ENCODE peak calls at places on chromosomes 5 and 9, in seven cellular contexts. F, X, C, U, N, W and G are unnamed samples.

GRCh38 chr5:28451478-28451877 is 1413.1 kb upstream of the CDH9 start:
- DNase-seq in F (no peak), X (no peak), C (no peak), U (no peak), N (no peak), W (no peak), G (no peak)

GRCh38 chr5:176870110-176870591 is 29.0 kb downstream of the HK3 start:
- DNase-seq in F (no peak), X (peak), C (peak), U (peak), N (no peak), W (peak), G (peak)

GRCh38 chr5:43560128-43560527 is 3.3 kb upstream of the PAIP1 start:
- DNase-seq in F (no peak), X (peak), C (no peak), U (no peak), N (no peak), W (peak), G (no peak)

GRCh38 chr9:76944011-76944410 is 38.1 kb upstream of the PRUNE2 start:
- DNase-seq in F (no peak), X (no peak), C (no peak), U (no peak), N (no peak), W (peak), G (no peak)

GRCh38 chr9:134455951-134456739 is 129.9 kb downstream of the RXRA start:
- DNase-seq in F (peak), X (peak), C (no peak), U (no peak), N (peak), W (peak), G (peak)

GRCh38 chr5:180787025-180787424 is 15.6 kb downstream of the MGAT1 start:
- DNase-seq in F (no peak), X (no peak), C (no peak), U (no peak), N (no peak), W (no peak), G (peak)

GRCh38 chr5:2686296-2686695 is 65.2 kb downstream of the IRX2 start:
- DNase-seq in F (no peak), X (no peak), C (no peak), U (no peak), N (no peak), W (no peak), G (no peak)

GRCh38 chr5:77560677-77561263 is 68.7 kb upstream of the WDR41 start:
- DNase-seq in F (no peak), X (peak), C (no peak), U (no peak), N (no peak), W (peak), G (peak)

GRCh38 chr9:133374612-133375115 is 1.2 kb downstream of the SURF4 start:
- DNase-seq in F (no peak), X (peak), C (no peak), U (no peak), N (no peak), W (peak), G (no peak)

GRCh38 chr5:122470365-122470764 is 158.3 kb downstream of the SNCAIP start:
- DNase-seq in F (no peak), X (no peak), C (no peak), U (no peak), N (no peak), W (no peak), G (no peak)

DNA sequence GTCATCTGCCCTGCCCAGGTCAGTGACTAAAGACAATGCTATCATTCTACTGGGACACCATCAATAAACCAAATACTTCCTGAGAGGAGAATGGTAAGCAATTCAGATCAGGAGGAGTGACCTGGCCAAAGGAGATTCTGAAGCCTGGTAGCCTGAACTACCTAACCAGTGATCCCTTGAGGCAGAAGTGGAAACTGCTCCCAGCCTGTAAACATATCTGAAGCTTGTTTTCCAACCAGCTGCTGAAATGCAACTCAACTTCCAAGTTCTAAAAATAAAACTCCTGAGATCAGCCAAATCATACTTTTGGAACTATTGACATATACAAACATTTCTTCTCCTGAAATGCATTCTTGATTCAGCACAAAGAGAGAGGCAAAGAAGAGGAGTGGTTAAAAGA is 204.1 kb downstream of the EBF1 start:
- DNase-seq in F (no peak), X (peak), C (no peak), U (no peak), N (no peak), W (no peak), G (no peak)
- TF ChIP-seq CTCF in F (no peak), X (peak), C (no peak), U (no peak), N (no peak), W (no peak), G (peak)

GRCh38 chr9:86355814-86356213 is 1.6 kb upstream of the TUT7 start:
- DNase-seq in F (no peak), X (peak), C (no peak), U (no peak), N (no peak), W (no peak), G (no peak)

GRCh38 chr9:86354048-86354881 is at the start of gene TUT7:
- DNase-seq in F (peak), X (peak), C (peak), U (peak), N (peak), W (peak), G (peak)

GRCh38 chr9:86357091-86357866 is 3.1 kb upstream of the TUT7 start:
- DNase-seq in F (no peak), X (no peak), C (no peak), U (no peak), N (no peak), W (no peak), G (no peak)

GRCh38 chr9:86353591-86354047 is 591 bp downstream of the TUT7 start:
- DNase-seq in F (no peak), X (peak), C (no peak), U (peak), N (no peak), W (peak), G (no peak)

GRCh38 chr9:86354882-86355399 is 731 bp upstream of the TUT7 start:
- DNase-seq in F (no peak), X (peak), C (no peak), U (no peak), N (no peak), W (peak), G (no peak)
- TF ChIP-seq CTCF in F (no peak), X (no peak), C (no peak), U (no peak), N (no peak), W (no peak), G (no peak)

GRCh38 chr9:137109250-137110146 is 5.0 kb downstream of the DPP7 start:
- DNase-seq in F (no peak), X (no peak), C (no peak), U (no peak), N (no peak), W (no peak), G (no peak)
- TF ChIP-seq CTCF in F (no peak), X (no peak), C (no peak), U (no peak), N (no peak), W (no peak), G (no peak)

DNA sequence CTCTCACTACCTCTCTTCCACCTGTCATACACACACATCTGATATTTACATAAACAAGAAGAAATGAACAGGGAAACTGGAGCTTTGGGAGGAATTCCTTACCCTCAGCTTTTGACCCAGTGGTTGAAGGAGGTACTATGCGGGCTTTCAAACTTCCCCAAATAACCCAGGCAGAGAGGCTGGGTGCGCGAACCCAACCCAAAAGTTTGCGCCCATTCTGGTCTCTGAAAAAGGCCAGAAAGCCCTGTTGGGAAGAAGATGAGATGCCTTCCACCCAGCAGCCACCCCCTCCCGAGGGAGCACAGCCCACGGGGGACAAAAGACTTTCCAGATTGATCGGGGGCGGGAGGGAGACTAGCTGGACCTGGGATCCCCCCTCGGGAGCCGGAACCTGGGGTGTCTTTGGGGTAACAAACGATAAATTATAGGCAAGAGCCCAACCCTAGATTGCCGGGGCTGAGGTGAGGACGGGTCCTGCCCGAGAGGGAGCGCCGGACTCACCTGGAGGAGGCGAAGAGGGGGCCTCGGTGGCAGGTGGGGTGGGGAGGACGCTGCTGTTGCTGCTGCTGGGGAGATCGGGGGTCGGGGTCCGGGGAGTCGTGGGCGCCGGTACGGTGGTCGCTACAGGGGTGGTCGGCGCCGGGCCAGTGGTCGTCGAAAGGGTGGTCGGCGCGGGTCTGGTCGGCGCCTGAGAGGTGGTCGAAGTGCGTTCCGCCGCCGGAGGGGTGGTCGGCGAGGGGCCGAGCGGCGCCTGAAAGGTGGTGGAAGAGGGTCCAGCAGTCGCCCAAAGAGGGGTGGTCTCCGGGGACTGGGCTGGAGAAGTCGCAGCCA is 798 bp downstream of the MEGF9 start:
- DNase-seq in F (peak), X (peak), C (peak), U (no peak), N (no peak), W (no peak), G (peak)
- TF ChIP-seq CTCF in F (no peak), X (no peak), C (no peak), U (no peak), N (no peak), W (peak), G (peak)

DNA sequence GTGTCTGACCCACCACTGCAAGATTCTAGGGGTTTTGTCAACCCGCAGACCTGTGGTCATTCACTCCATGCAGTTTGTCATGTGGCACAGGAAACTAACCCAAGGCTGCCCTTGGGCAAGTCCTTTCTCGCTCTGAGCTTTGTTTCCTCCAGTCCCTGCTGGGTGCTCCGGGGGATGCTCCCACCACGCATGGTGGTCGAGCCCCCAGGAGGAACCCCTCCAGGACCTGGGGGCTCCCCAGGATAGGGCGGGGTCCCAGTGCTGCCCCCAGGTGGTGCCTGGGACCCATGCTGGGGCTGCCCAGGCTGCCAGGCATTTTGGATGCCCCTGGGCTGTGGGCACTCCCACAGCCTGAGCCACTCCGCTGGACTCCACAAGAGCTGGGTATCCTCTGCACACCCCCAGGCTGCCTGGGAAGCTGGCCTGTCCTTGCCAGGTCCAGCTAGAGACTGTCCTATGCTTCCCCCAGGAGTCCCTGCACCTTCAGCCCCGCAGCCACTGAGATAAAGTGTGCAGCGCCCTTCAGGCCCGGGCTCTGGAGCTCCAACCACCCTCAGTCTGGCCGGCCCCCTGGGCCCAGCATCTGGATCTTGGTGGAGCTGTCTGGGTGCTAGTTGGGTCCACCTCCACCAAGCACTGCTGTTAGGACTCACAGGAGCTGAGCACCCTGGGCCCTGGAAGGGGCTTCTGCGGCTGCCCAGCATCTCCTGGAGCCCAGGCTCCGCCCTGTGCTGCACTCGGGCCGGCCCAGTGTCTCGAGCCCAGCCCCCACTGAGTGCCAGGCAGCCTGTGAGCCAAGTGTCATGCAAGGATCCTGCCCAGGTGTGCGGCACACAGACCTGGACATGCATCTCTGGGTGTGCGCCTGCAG is 104.3 kb downstream of the PHF2 start:
- DNase-seq in F (peak), X (no peak), C (peak), U (no peak), N (no peak), W (no peak), G (peak)
- TF ChIP-seq CTCF in F (no peak), X (no peak), C (no peak), U (peak), N (no peak), W (no peak), G (peak)

DNA sequence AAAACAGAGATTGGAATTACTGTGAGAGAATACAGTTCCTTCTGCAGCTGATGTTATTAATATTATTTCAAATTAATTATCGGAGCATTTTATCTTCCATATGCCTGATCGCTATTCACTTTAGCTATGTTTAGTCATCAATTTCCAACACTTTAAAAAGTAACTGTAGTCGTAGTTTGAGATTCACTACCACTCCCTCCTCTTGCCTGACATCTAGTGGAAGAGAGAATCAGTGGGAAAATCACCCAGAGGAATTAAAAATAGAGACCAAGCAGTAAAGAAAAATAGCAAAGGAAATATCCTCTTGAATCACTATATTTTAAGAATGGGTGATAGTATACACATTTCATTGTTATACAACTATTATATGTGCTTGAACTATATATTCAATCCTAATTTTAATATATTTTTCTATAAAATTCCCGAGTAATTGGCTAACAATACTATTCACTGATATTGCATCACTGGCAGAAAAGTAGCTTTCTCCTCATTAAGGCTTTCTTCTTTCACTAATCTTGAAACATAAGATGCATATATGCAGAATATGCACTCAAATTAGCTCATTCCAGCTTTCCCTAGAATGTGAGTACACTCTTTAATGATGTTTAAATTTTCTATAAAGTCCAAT is 708.7 kb downstream of the CDH9 start:
- DNase-seq in F (no peak), X (no peak), C (no peak), U (no peak), N (no peak), W (no peak), G (no peak)
- TF ChIP-seq CTCF in F (no peak), X (no peak), C (no peak), U (peak), N (peak), W (peak), G (peak)